ENCODE peak calls at places on chromosomes 11 and 22, in five cellular contexts. B is uterus, G is choroid plexus epithelial cell, O is spleen, L is lower leg skin. P is an unnamed sample.

GRCh38 chr11:106280041-106280440 is 202.6 kb downstream of the AASDHPPT start:
- DNase-seq in B (no peak), G (no peak), L (no peak), O (no peak), P (peak; percentile 53)

GRCh38 chr11:61162092-61162935 is 1.1 kb upstream of the VPS37C start:
- DNase-seq in B (no peak), G (peak; percentile 50), O (no peak), L (no peak), P (peak; percentile 34)

GRCh38 chr11:119671048-119671447 is 58.0 kb downstream of the NECTIN1 start:
- DNase-seq in O (no peak), G (peak; percentile 93), L (no peak), B (peak; percentile 74), P (peak; percentile 88)

GRCh38 chr11:60711316-60711715 is 11.9 kb downstream of the MS4A8 start:
- DNase-seq in G (no peak), O (no peak), B (no peak), L (no peak), P (no peak)

GRCh38 chr11:36300651-36301050 is 4.6 kb downstream of the PRR5L start:
- DNase-seq in L (peak; percentile 43), G (peak; percentile 61), B (peak; percentile 28), O (peak; percentile 82), P (no peak)

GRCh38 chr11:102260241-102260640 is 57.0 kb upstream of the BIRC3 start:
- DNase-seq in L (no peak), O (no peak), B (no peak), G (no peak), P (no peak)

GRCh38 chr11:70762810-70763209 is 364.5 kb downstream of the CTTN start:
- DNase-seq in L (no peak), O (peak; percentile 41), B (no peak), G (no peak), P (no peak)

GRCh38 chr11:123798079-123798478 is 8.1 kb downstream of the OR6M1 start:
- DNase-seq in B (no peak), G (no peak), L (no peak), O (no peak), P (no peak)

GRCh38 chr11:21909145-21909544 is 283.7 kb upstream of the ANO5 start:
- DNase-seq in L (no peak), B (no peak), G (no peak), O (no peak), P (no peak)

GRCh38 chr11:83020942-83021779 is 50.5 kb downstream of the RAB30 start:
- DNase-seq in B (no peak), G (no peak), L (no peak), O (no peak), P (no peak)

GRCh38 chr11:12693485-12694181 is 19.4 kb downstream of the TEAD1 start:
- DNase-seq in B (peak; percentile 79), L (peak; percentile 47), G (peak; percentile 97), O (no peak), P (peak; percentile 96)

GRCh38 chr11:87851827-87852226 is 323.4 kb downstream of the RAB38 start:
- DNase-seq in O (no peak), L (no peak), B (no peak), G (no peak), P (no peak)

GRCh38 chr22:36724836-36725235 is 21.3 kb upstream of the CACNG2 start:
- DNase-seq in B (no peak), L (no peak), G (no peak), O (no peak), P (no peak)

GRCh38 chr22:38792833-38793232 is 1.1 kb downstream of the DNAL4 start:
- DNase-seq in O (no peak), L (no peak), B (no peak), G (peak; percentile 34), P (no peak)

GRCh38 chr11:18239655-18240054 is 3.1 kb upstream of the SAA4 start:
- DNase-seq in G (no peak), L (no peak), O (no peak), B (no peak), P (no peak)

GRCh38 chr11:128502736-128503135 is 84.6 kb downstream of the ETS1 start:
- DNase-seq in G (peak; percentile 96), B (no peak), L (no peak), O (no peak), P (peak; percentile 86)

GRCh38 chr11:2518983-2519340 is 74.2 kb downstream of the KCNQ1 start:
- DNase-seq in G (no peak), L (no peak), O (peak; percentile 59), B (peak; percentile 10), P (no peak)

GRCh38 chr11:125452125-125452470 is 44.0 kb downstream of the FEZ1 start:
- DNase-seq in G (no peak), L (no peak), B (no peak), O (no peak), P (no peak)

GRCh38 chr11:117551761-117552343 is 224.2 kb downstream of the CEP164 start:
- DNase-seq in L (no peak), O (no peak), B (no peak), G (no peak), P (no peak)

GRCh38 chr11:57425565-57426438 is 1.1 kb downstream of the SLC43A3 start:
- DNase-seq in G (no peak), L (peak; percentile 57), B (peak; percentile 45), O (peak; percentile 79), P (peak; percentile 58)

GRCh38 chr11:12653729-12654128 is 20.5 kb upstream of the TEAD1 start:
- DNase-seq in O (no peak), G (peak; percentile 77), L (no peak), B (no peak), P (no peak)

GRCh38 chr11:102318469-102318868 is 1.2 kb downstream of the BIRC3 start:
- DNase-seq in B (no peak), O (peak; percentile 69), G (no peak), L (no peak), P (no peak)

GRCh38 chr11:13717331-13717730 is 48.9 kb downstream of the FAR1 start:
- DNase-seq in O (no peak), L (no peak), B (no peak), G (peak; percentile 79), P (peak; percentile 47)

GRCh38 chr11:84763931-84764330 is 863.2 kb downstream of the DLG2 start:
- DNase-seq in B (no peak), O (no peak), L (no peak), G (no peak), P (no peak)

GRCh38 chr11:123196060-123196714 is 1.1 kb upstream of the CLMP start:
- DNase-seq in O (no peak), L (no peak), B (no peak), G (no peak), P (no peak)

GRCh38 chr11:101912823-101913284 is 2.0 kb upstream of the CEP126 start:
- DNase-seq in L (no peak), G (peak; percentile 83), B (no peak), O (no peak), P (peak; percentile 25)

GRCh38 chr11:72245232-72245816 is 1.3 kb upstream of the PHOX2A start:
- DNase-seq in G (no peak), L (no peak), B (no peak), O (no peak), P (no peak)

GRCh38 chr11:35045219-35045819 is 93.7 kb upstream of the CD44 start:
- DNase-seq in O (peak; percentile 75), L (no peak), G (no peak), B (no peak), P (no peak)

GRCh38 chr11:13042873-13043338 is 33.8 kb downstream of the RASSF10 start:
- DNase-seq in G (peak; percentile 2), O (no peak), B (no peak), L (no peak), P (no peak)

DNA sequence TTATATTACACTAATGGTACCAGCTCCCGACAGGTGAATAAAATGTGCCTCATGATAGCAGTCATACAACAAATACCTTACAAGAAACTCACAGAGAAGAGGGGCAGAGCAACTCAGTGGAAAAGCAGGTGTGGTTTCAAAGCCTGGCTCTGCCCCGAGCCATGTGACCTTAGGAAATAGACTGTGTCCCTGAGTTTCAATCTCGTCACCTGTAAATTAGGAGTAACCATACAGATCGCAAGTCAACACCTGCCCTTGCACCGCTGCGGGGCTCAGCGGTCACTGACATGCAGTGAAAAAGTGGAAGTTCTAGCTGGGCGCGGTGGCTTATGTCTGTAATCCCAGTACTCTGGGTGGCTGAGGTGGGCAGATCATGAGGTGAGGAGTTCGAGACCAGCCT is 11.9 kb upstream of the MRTFA start:
- DNase-seq in O (peak; percentile 40), L (no peak), B (no peak), G (no peak), P (no peak)
- TF ChIP-seq CTCF in O (no peak), L (no peak), B (no peak), G (no peak), P (no peak)

GRCh38 chr11:47378836-47379170 is 456 bp upstream of the SPI1 start:
- DNase-seq in B (no peak), L (no peak), O (peak; percentile 78), G (no peak), P (no peak)
- H3K4me3 ChIP-seq in B (no peak overlapping the region), L (no peak overlapping the region), O (peak overlapping the region; percentile 59), G (no peak overlapping the region), P (no peak overlapping the region)

DNA sequence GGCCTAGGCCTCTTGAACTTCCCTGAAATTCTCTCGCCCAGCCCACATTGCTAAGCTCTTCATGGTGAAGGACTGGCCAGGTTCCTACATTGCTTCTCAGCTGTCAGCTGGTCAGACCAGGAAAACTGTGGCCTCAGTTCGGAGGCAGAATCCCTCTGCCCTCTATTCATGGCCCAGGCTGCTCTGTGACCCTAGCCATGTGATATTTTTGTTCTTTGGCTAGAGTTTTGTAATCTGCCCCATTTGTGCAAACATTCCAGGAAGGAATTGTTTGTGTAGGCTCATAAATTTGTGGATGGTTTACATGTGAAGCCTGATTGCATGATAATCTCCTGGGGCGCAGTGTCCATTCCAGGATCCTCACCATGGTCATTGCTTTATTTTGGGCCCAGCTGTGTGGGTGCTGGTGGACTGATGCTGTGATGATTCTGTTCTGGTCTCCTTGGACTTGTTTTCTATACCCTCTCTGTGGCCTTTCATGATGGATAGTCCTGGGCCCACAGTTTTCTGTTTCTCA is 149.1 kb upstream of the E2F8 start:
- DNase-seq in G (peak; percentile 52), B (no peak), L (peak; percentile 39), O (no peak), P (peak; percentile 69)
- TF ChIP-seq CTCF in G (no peak), B (no peak), L (no peak), O (no peak), P (no peak)

GRCh38 chr11:113721462-113722066 is 15.5 kb upstream of the TMPRSS5 start:
- DNase-seq in O (no peak), B (no peak), L (no peak), G (peak; percentile 19), P (peak; percentile 39)
- H3K4me3 ChIP-seq in O (no peak overlapping the region), B (no peak overlapping the region), L (no peak overlapping the region), G (no peak overlapping the region), P (no peak overlapping the region)

DNA sequence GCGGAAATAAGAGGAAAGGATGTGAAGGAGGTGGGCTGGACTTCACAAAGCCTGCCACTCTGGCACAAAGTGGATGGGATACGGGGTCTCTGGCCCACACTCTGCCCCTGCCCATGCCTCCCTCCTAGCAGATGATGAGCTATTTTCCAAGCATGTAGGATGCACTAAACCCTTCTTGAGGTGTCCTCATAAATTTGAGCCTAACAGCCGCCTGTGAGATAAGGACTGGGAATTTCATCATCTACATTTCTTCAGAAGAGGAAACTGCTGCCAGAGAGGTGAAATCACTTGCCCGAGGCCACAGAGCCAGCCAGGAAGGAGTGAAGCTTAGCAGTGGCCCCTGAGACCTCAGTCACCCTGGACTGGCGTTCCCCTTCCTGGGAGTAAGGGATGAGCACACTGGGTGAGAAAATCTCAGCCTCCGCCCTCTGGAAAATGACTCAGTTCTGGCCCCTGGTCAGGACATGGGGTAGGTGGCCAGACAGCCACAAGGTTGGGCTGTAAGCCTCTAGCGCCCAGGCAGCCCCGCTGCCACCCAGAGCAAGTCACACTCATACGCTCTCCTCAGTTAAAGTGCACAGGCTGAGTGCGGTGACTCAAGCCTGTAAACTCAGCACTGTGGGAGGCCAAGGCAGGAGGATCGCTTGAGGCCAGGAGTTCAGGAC is 27.9 kb downstream of the MB start:
- DNase-seq in O (no peak), L (no peak), G (peak; percentile 62), B (peak; percentile 88), P (peak; percentile 65)
- TF ChIP-seq CTCF in O (no peak), L (no peak), G (no peak), B (no peak), P (no peak)

GRCh38 chr22:20133930-20134549 is 2.4 kb downstream of the ZDHHC8 start:
- DNase-seq in B (no peak), G (no peak), L (no peak), O (no peak), P (no peak)
- H3K4me3 ChIP-seq in B (no peak overlapping the region), G (no peak overlapping the region), L (no peak overlapping the region), O (no peak overlapping the region), P (no peak overlapping the region)